ENCODE peak calls at places on chromosome 3, in eight cellular contexts. One of them, this sample, is unnamed.

GRCh38 chr3:9778102-9778501 is 8.4 kb upstream of the CAMK1 start:
- DNase-seq in activated CD4-positive, alpha-beta T cell treated with anti-CD3 and anti-CD28 coated beads, Interleukin-2, amount 10 ng/mL, durations not matched to agents 7 days and 5 days: no peak
- DNase-seq in HT1080: peak; percentile 28
- DNase-seq in head of caudate nucleus: no peak
- DNase-seq in AG04449: peak; percentile 16
- DNase-seq in hepatocyte: no peak
- DNase-seq in naive thymus-derived CD8-positive, alpha-beta T cell: no peak
- DNase-seq in AG08395: peak; percentile 79
- DNase-seq in this sample: peak; percentile 78

GRCh38 chr3:196988241-196989029 is 19.8 kb upstream of the PIGZ start:
- DNase-seq in activated CD4-positive, alpha-beta T cell treated with anti-CD3 and anti-CD28 coated beads, Interleukin-2, amount 10 ng/mL, durations not matched to agents 7 days and 5 days: no peak
- DNase-seq in HT1080: peak; percentile 53
- DNase-seq in head of caudate nucleus: no peak
- DNase-seq in AG04449: no peak
- DNase-seq in hepatocyte: peak; percentile 81
- DNase-seq in naive thymus-derived CD8-positive, alpha-beta T cell: no peak
- DNase-seq in AG08395: no peak
- DNase-seq in this sample: no peak

GRCh38 chr3:139934557-139935070 is 371 bp upstream of the CLSTN2 start:
- DNase-seq in activated CD4-positive, alpha-beta T cell treated with anti-CD3 and anti-CD28 coated beads, Interleukin-2, amount 10 ng/mL, durations not matched to agents 7 days and 5 days: no peak
- DNase-seq in HT1080: no peak
- DNase-seq in head of caudate nucleus: peak; percentile 72
- DNase-seq in AG04449: no peak
- DNase-seq in hepatocyte: peak; percentile 81
- DNase-seq in naive thymus-derived CD8-positive, alpha-beta T cell: no peak
- DNase-seq in AG08395: peak; percentile 5
- DNase-seq in this sample: peak; percentile 86

GRCh38 chr3:69568458-69568857 is 170.8 kb upstream of the MITF start:
- DNase-seq in activated CD4-positive, alpha-beta T cell treated with anti-CD3 and anti-CD28 coated beads, Interleukin-2, amount 10 ng/mL, durations not matched to agents 7 days and 5 days: no peak
- DNase-seq in HT1080: peak; percentile 34
- DNase-seq in head of caudate nucleus: no peak
- DNase-seq in AG04449: no peak
- DNase-seq in hepatocyte: no peak
- DNase-seq in naive thymus-derived CD8-positive, alpha-beta T cell: no peak
- DNase-seq in AG08395: no peak
- DNase-seq in this sample: no peak

GRCh38 chr3:181691951-181692849 is 19.5 kb upstream of the SOX2 start:
- DNase-seq in activated CD4-positive, alpha-beta T cell treated with anti-CD3 and anti-CD28 coated beads, Interleukin-2, amount 10 ng/mL, durations not matched to agents 7 days and 5 days: no peak
- DNase-seq in HT1080: no peak
- DNase-seq in head of caudate nucleus: no peak
- DNase-seq in AG04449: no peak
- DNase-seq in hepatocyte: no peak
- DNase-seq in naive thymus-derived CD8-positive, alpha-beta T cell: no peak
- DNase-seq in AG08395: no peak
- DNase-seq in this sample: no peak

GRCh38 chr3:134312072-134312872 is 61.6 kb upstream of the RYK start:
- DNase-seq in activated CD4-positive, alpha-beta T cell treated with anti-CD3 and anti-CD28 coated beads, Interleukin-2, amount 10 ng/mL, durations not matched to agents 7 days and 5 days: no peak
- DNase-seq in HT1080: peak; percentile 55
- DNase-seq in head of caudate nucleus: no peak
- DNase-seq in AG04449: no peak
- DNase-seq in hepatocyte: no peak
- DNase-seq in naive thymus-derived CD8-positive, alpha-beta T cell: no peak
- DNase-seq in AG08395: no peak
- DNase-seq in this sample: no peak

GRCh38 chr3:119148493-119149180 is 2.7 kb downstream of the TEX55 start:
- DNase-seq in activated CD4-positive, alpha-beta T cell treated with anti-CD3 and anti-CD28 coated beads, Interleukin-2, amount 10 ng/mL, durations not matched to agents 7 days and 5 days: no peak
- DNase-seq in HT1080: no peak
- DNase-seq in head of caudate nucleus: no peak
- DNase-seq in AG04449: peak; percentile 33
- DNase-seq in hepatocyte: no peak
- DNase-seq in naive thymus-derived CD8-positive, alpha-beta T cell: no peak
- DNase-seq in AG08395: no peak
- DNase-seq in this sample: no peak

GRCh38 chr3:119350114-119350513 is 55.9 kb downstream of the ARHGAP31 start:
- DNase-seq in activated CD4-positive, alpha-beta T cell treated with anti-CD3 and anti-CD28 coated beads, Interleukin-2, amount 10 ng/mL, durations not matched to agents 7 days and 5 days: no peak
- DNase-seq in HT1080: peak; percentile 20
- DNase-seq in head of caudate nucleus: no peak
- DNase-seq in AG04449: no peak
- DNase-seq in hepatocyte: no peak
- DNase-seq in naive thymus-derived CD8-positive, alpha-beta T cell: no peak
- DNase-seq in AG08395: no peak
- DNase-seq in this sample: no peak

GRCh38 chr3:66423791-66424190 is 77.0 kb downstream of the LRIG1 start:
- DNase-seq in activated CD4-positive, alpha-beta T cell treated with anti-CD3 and anti-CD28 coated beads, Interleukin-2, amount 10 ng/mL, durations not matched to agents 7 days and 5 days: no peak
- DNase-seq in HT1080: peak; percentile 34
- DNase-seq in head of caudate nucleus: no peak
- DNase-seq in AG04449: peak; percentile 71
- DNase-seq in hepatocyte: no peak
- DNase-seq in naive thymus-derived CD8-positive, alpha-beta T cell: no peak
- DNase-seq in AG08395: peak; percentile 71
- DNase-seq in this sample: no peak

This sample was measured in Ammon's horn.